ENCODE peak calls at places on chromosomes 7 and 10, in eight cellular contexts. L is PC-3; I is kidney; C is astrocyte; U is prostate gland; S is PC-9; J is small intestine; P is CD4-positive, alpha-beta memory T cell. W is an unnamed sample.

GRCh38 chr7:25617219-25617618 is 388.9 kb upstream of the NPVF start:
- DNase-seq in C (no peak), L (no peak), I (no peak), U (no peak), J (no peak), S (no peak), P (no peak), W (no peak)

GRCh38 chr7:11951909-11952308 is 119.9 kb upstream of the THSD7A start:
- DNase-seq in U (no peak), I (no peak), L (no peak), C (peak; percentile 43), S (no peak), J (no peak), P (no peak), W (no peak)

GRCh38 chr10:79140083-79140793 is 71.5 kb downstream of the ZMIZ1 start:
- DNase-seq in U (no peak), I (no peak), S (no peak), P (no peak), L (no peak), J (no peak), C (peak; percentile 54), W (no peak)

GRCh38 chr10:13218878-13219277 is 15.3 kb downstream of the UCMA start:
- DNase-seq in C (no peak), L (no peak), U (no peak), J (no peak), S (no peak), I (no peak), P (no peak), W (no peak)

GRCh38 chr7:26376208-26376917 is 84.7 kb downstream of the SNX10 start:
- DNase-seq in P (peak; percentile 24), L (no peak), U (no peak), C (no peak), J (no peak), I (peak; percentile 85), S (peak; percentile 62), W (no peak)

GRCh38 chr7:140289804-140290203 is 108.5 kb downstream of the SLC37A3 start:
- DNase-seq in L (no peak), P (no peak), U (no peak), C (no peak), I (no peak), J (no peak), S (no peak), W (no peak)

GRCh38 chr7:26865094-26865388 is 651 bp upstream of the SKAP2 start:
- DNase-seq in S (no peak), L (no peak), C (no peak), I (peak; percentile 89), J (no peak), U (no peak), P (no peak), W (no peak)

GRCh38 chr7:106061301-106061979 is 50.7 kb downstream of the SYPL1 start:
- DNase-seq in I (no peak), S (no peak), U (no peak), C (no peak), P (no peak), J (no peak), L (no peak), W (no peak)

GRCh38 chr7:17299477-17299991 is 1.1 kb downstream of the AHR start:
- DNase-seq in P (peak; percentile 45), L (peak; percentile 39), I (no peak), C (no peak), U (no peak), S (peak; percentile 23), J (peak; percentile 51), W (no peak)

GRCh38 chr7:14000247-14000646 is 10.8 kb upstream of the ETV1 start:
- DNase-seq in J (no peak), P (no peak), I (no peak), U (no peak), S (no peak), C (no peak), L (no peak), W (no peak)

GRCh38 chr7:122887198-122887597 is 938 bp upstream of the CADPS2 start:
- DNase-seq in U (peak; percentile 79), S (peak; percentile 65), I (peak; percentile 85), P (no peak), C (peak; percentile 75), L (peak; percentile 64), J (peak; percentile 73), W (no peak)

GRCh38 chr7:157006829-157007469 is 3.5 kb downstream of the MNX1 start:
- DNase-seq in L (no peak), I (no peak), U (no peak), P (no peak), C (no peak), S (no peak), J (no peak), W (no peak)

GRCh38 chr7:157009170-157009777 is 1.2 kb downstream of the MNX1 start:
- DNase-seq in S (no peak), I (no peak), C (no peak), U (no peak), L (no peak), J (peak; percentile 85), P (no peak), W (no peak)

GRCh38 chr7:157009778-157010587 is 480 bp downstream of the MNX1 start:
- DNase-seq in C (no peak), S (no peak), U (no peak), P (no peak), J (no peak), L (no peak), I (no peak), W (no peak)

GRCh38 chr7:157007470-157008066 is 2.9 kb downstream of the MNX1 start:
- DNase-seq in J (peak; percentile 74), S (no peak), U (no peak), C (no peak), P (no peak), I (no peak), L (no peak), W (no peak)

DNA sequence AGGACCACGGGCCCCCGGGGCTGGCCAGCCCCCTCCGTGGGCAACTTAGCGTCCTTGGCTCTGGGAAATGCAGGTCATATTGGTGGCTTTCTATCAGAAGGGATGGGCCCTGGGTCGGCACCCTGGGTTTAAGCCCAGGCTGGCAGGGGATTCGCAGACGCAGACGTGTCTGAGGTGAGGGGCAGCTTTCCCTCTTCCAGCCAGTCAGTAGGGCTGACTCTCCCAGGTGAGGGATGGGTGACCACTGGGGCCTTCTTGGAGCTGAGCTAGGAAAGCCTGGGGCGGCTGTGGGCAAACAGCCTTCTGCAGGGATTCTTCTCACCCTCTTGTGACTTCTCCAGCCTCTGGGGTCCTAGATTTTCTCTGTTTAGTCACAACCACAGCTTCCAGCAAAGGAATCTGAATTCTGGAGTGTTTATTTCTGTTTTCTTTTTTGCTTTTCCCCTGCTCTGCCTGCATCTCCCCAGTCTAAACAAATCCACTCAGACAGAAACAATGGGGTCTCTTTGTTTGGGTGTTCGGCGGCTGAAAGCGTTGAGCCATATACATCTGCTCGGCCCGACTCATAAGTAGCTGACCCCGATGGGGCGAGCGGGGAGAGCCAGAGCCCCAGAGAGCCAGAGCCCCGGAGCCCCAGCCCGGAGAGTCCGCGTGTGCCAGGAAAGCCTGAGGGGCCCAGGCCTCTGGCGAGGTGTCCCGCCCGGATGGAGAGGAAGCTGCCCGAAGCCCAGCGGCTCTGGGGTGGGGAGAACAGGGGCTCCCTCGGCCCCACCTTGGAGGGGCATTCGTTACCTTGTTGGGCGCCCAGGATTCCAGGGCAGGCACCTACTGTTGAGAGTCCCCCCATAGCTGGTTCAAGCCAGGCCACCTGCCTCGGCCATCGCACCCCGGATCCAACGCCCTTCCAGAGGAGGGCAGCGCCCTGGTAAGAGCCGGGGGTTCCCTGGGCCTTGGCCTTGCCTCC is 2.0 kb downstream of the MNX1 start:
- DNase-seq in C (no peak), J (no peak), U (no peak), L (no peak), I (no peak), S (no peak), P (no peak), W (no peak)
- H3K4me3 ChIP-seq in C (no peak overlapping the region), J (peak overlapping the region; percentile 81), U (no peak overlapping the region), L (no peak overlapping the region), I (no peak overlapping the region), S (peak overlapping the region; percentile 55), P (no peak overlapping the region), W (no peak overlapping the region)

GRCh38 chr7:100804681-100805431 is 22.5 kb downstream of the EPHB4 start:
- DNase-seq in L (no peak), U (peak; percentile 43), J (no peak), I (no peak), C (no peak), S (no peak), P (no peak), W (no peak)

GRCh38 chr7:100803398-100804161 is 23.7 kb downstream of the EPHB4 start:
- DNase-seq in L (peak; percentile 87), P (peak; percentile 33), J (peak; percentile 77), I (peak; percentile 89), S (peak; percentile 76), C (peak; percentile 75), U (peak; percentile 93), W (no peak)

GRCh38 chr7:100801833-100802568 is 25.3 kb downstream of the EPHB4 start:
- DNase-seq in C (peak; percentile 84), P (no peak), L (peak; percentile 96), U (peak; percentile 90), S (peak; percentile 98), I (no peak), J (peak; percentile 78), W (no peak)

GRCh38 chr7:100806276-100806675 is 21.0 kb downstream of the EPHB4 start:
- DNase-seq in S (no peak), P (no peak), C (no peak), U (no peak), L (no peak), I (no peak), J (no peak), W (no peak)

DNA sequence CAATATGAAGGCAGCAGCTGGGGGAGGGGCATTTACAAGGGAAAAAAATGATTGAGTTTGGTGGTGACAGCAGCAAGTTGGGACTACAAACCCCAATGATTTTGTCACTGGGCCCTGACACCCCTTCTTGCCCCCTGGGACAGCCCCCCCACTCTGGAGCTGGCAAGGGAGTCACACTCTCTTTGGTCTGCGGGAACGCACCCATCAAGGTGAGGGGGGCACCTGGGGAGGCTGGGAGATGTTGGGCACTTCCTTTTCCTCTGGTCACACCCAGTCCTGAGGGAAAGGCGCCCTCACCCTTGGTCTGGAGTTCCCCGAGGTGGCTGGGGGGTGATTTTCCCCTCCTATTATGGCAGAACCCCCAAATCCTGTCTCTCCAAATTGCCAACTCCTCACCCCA is 24.4 kb downstream of the EPHB4 start:
- DNase-seq in U (no peak), C (no peak), L (no peak), I (no peak), J (peak; percentile 32), S (peak; percentile 43), P (no peak), W (no peak)
- H3K4me1 ChIP-seq in U (peaks cover 12% of the 10 kb centered on the region), C (peaks cover 22% of the 10 kb centered on the region), L (peaks cover 46% of the 10 kb centered on the region), I (no peaks in the 10 kb centered on the region), J (peaks cover 4% of the 10 kb centered on the region), S (peaks cover 52% of the 10 kb centered on the region), P (no peaks in the 10 kb centered on the region), W (no peaks in the 10 kb centered on the region)

GRCh38 chr10:119161680-119162079 is 3.8 kb downstream of the SFXN4 start:
- DNase-seq in I (no peak), P (no peak), J (no peak), L (peak; percentile 23), C (peak; percentile 72), U (no peak), S (no peak), W (no peak)
- H3K27ac ChIP-seq in I (peak overlapping the region; percentile 43), P (no peak overlapping the region), J (no peak overlapping the region), L (no peak overlapping the region), C (no peak overlapping the region), U (no peak overlapping the region), S (no peak overlapping the region), W (no peak overlapping the region)

DNA sequence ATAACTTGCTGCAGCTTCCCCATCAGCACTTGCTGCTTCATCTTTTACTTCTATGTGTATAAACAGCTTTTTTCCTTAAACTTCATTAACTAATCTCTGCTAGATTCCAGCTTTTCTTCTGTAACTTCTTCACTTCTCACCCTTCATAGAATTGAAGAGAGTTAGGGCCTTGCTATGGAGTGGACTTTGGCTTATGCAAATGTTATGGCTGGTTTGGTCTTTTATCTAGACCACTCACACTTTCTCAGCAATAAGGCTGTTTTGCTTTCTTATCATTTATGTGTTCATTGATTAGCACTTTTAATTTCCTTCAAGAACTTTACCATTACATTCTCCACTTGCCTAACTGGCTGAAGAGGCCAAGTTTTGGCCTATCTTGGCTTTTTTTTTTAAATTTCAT is 64.2 kb upstream of the HELLS start:
- DNase-seq in P (no peak), J (peak; percentile 44), U (no peak), S (no peak), C (no peak), I (no peak), L (no peak), W (no peak)
- H3K4me3 ChIP-seq in P (no peak overlapping the region), J (no peak overlapping the region), U (no peak overlapping the region), S (no peak overlapping the region), C (no peak overlapping the region), I (no peak overlapping the region), L (no peak overlapping the region), W (no peak overlapping the region)

W was measured in effector memory CD4-positive, alpha-beta T cell.